ENCODE peak calls at places on chromosome 11, in seven cellular contexts. B is stomach; W is PC-9; D is effector memory CD4-positive, alpha-beta T cell; Y is neuronal stem cell; V is DND-41; E is sigmoid colon. G is an unnamed sample.

GRCh38 chr11:95461348-95461747 is 230.3 kb upstream of the SESN3 start:
- DNase-seq in B (no peak), W (no peak), D (no peak), Y (no peak), V (no peak), E (no peak), G (no peak)

GRCh38 chr11:46335271-46335670 is 12.0 kb upstream of the DGKZ start:
- DNase-seq in B (no peak), W (no peak), D (no peak), Y (no peak), V (no peak), E (no peak), G (no peak)

GRCh38 chr11:54558919-54559318 is 44.9 kb downstream of the OR4C46 start:
- DNase-seq in B (no peak), W (no peak), D (no peak), Y (no peak), V (no peak), E (no peak), G (no peak)

GRCh38 chr11:109208116-109208515 is 213.9 kb upstream of the C11orf87 start:
- DNase-seq in B (no peak), W (no peak), D (no peak), Y (no peak), V (no peak), E (no peak), G (no peak)

GRCh38 chr11:63015521-63016215 is at the start of gene SLC22A8:
- DNase-seq in B (no peak), W (no peak), D (no peak), Y (peak; percentile 20), V (no peak), E (peak; percentile 45), G (no peak)

GRCh38 chr11:46641639-46642038 is 24.3 kb downstream of the ATG13 start:
- DNase-seq in B (no peak), W (no peak), D (no peak), Y (no peak), V (no peak), E (no peak), G (no peak)

GRCh38 chr11:78560826-78561484 is 13.7 kb downstream of the NARS2 start:
- DNase-seq in B (no peak), W (no peak), D (no peak), Y (no peak), V (peak; percentile 43), E (no peak), G (no peak)

GRCh38 chr11:57316017-57316416 is 8.7 kb downstream of the TNKS1BP1 start:
- DNase-seq in B (no peak), W (no peak), D (no peak), Y (no peak), V (no peak), E (no peak), G (no peak)

GRCh38 chr11:35141034-35141433 is 2.1 kb downstream of the CD44 start:
- DNase-seq in B (no peak), W (no peak), D (no peak), Y (no peak), V (no peak), E (no peak), G (no peak)

GRCh38 chr11:35144103-35144741 is 5.3 kb downstream of the CD44 start:
- DNase-seq in B (peak; percentile 32), W (peak; percentile 69), D (peak; percentile 55), Y (no peak), V (peak; percentile 77), E (no peak), G (no peak)

GRCh38 chr11:35143509-35144102 is 4.6 kb downstream of the CD44 start:
- DNase-seq in B (no peak), W (no peak), D (no peak), Y (no peak), V (no peak), E (no peak), G (no peak)

GRCh38 chr11:35141538-35141937 is 2.6 kb downstream of the CD44 start:
- DNase-seq in B (peak; percentile 60), W (peak; percentile 32), D (no peak), Y (no peak), V (no peak), E (peak; percentile 86), G (peak; percentile 83)

GRCh38 chr11:35142481-35143207 is 3.7 kb downstream of the CD44 start:
- DNase-seq in B (no peak), W (peak; percentile 34), D (no peak), Y (no peak), V (no peak), E (no peak), G (no peak)
- H3K4me1 ChIP-seq in B (peaks cover 80% of the 10 kb centered on the region), W (peaks cover 82% of the 10 kb centered on the region), D (peaks cover 49% of the 10 kb centered on the region), Y (no peaks in the 10 kb centered on the region), V (peaks cover 75% of the 10 kb centered on the region), E (peaks cover 73% of the 10 kb centered on the region), G (peaks cover 27% of the 10 kb centered on the region)

DNA sequence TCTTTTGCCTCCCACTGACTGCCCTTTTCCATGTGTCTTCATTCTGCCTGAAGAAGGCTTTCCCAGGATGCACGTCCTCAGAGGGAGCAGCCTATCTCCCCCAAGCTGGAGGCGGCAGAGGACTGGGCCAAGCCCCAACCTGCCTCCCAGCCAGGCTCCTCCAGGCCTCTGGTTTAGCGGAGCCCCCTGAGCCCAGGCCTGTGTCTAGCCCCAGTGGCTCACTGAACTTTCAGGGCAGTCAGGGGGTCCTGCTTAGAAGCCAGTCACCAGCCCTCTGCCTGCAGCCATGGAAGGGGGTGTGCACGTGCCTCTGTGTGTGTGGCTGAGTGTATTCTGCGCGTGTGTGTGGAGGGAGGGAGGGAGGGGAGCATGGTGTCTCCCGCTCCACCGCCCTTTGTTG is 10.4 kb upstream of the GRK2 start:
- DNase-seq in B (no peak), W (no peak), D (no peak), Y (no peak), V (no peak), E (peak; percentile 33), G (no peak)
- H3K4me1 ChIP-seq in B (peaks cover 5% of the 10 kb centered on the region), W (peaks cover 20% of the 10 kb centered on the region), D (peaks cover 8% of the 10 kb centered on the region), Y (no peaks in the 10 kb centered on the region), V (no peaks in the 10 kb centered on the region), E (peaks cover 1% of the 10 kb centered on the region), G (peaks cover 13% of the 10 kb centered on the region)

DNA sequence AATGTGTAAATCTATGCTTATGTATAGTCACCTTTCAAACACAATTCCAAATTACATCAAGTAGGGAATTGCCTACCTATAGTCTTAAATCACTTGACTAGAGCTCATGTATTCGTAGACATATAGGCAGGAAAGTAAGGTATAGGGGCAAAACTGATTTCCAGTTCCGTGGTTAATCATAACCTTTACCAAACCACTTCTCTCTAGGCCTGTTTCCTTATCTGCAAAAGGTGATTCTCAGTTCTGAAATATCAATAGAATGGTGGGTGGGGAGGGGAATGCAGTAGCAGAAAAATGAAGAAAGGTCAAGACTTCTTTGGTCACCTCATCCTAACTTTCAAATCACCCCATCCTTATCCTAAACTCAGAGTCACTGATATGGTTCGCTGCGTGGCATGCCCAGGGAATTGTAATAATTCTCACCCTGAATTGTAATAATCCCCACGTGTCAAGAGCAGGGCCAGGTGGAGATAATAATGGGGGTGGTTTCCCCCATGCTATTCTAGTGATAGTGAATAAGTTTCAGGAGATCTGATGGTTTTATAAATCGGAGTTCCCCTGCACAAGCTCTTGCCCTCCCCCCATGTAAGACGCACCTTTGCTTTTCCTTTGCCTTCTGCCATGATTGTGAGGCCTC is 1.9 kb upstream of the ANO5 start:
- DNase-seq in B (no peak), W (no peak), D (no peak), Y (no peak), V (no peak), E (no peak), G (no peak)
- H3K4me1 ChIP-seq in B (peaks cover 28% of the 10 kb centered on the region), W (no peaks in the 10 kb centered on the region), D (no peaks in the 10 kb centered on the region), Y (no peaks in the 10 kb centered on the region), V (no peaks in the 10 kb centered on the region), E (peaks cover 16% of the 10 kb centered on the region), G (no peaks in the 10 kb centered on the region)

GRCh38 chr11:119694334-119694733 is 34.7 kb downstream of the NECTIN1 start:
- DNase-seq in B (peak; percentile 63), W (peak; percentile 27), D (no peak), Y (no peak), V (peak; percentile 26), E (no peak), G (peak; percentile 75)

GRCh38 chr11:119699227-119699626 is 29.8 kb downstream of the NECTIN1 start:
- DNase-seq in B (peak; percentile 71), W (peak; percentile 48), D (no peak), Y (no peak), V (no peak), E (no peak), G (peak; percentile 87)

GRCh38 chr11:119697445-119697844 is 31.6 kb downstream of the NECTIN1 start:
- DNase-seq in B (no peak), W (no peak), D (no peak), Y (no peak), V (no peak), E (no peak), G (no peak)

GRCh38 chr11:119697882-119698281 is 31.1 kb downstream of the NECTIN1 start:
- DNase-seq in B (no peak), W (no peak), D (no peak), Y (no peak), V (no peak), E (no peak), G (no peak)

GRCh38 chr11:119696378-119697157 is 32.4 kb downstream of the NECTIN1 start:
- DNase-seq in B (no peak), W (peak; percentile 80), D (no peak), Y (no peak), V (no peak), E (no peak), G (peak; percentile 71)
- H3K4me1 ChIP-seq in B (peaks cover 19% of the 10 kb centered on the region), W (peaks cover 82% of the 10 kb centered on the region), D (no peaks in the 10 kb centered on the region), Y (peaks cover 7% of the 10 kb centered on the region), V (peaks cover 17% of the 10 kb centered on the region), E (peaks cover 9% of the 10 kb centered on the region), G (peaks cover 42% of the 10 kb centered on the region)

G was measured in mucosa of descending colon.